ENCODE peak calls at places on chromosomes 4 and X, in four cellular contexts. K is psoas muscle, Q is RWPE2, J is fibroblast of mammary gland. G is an unnamed sample.

GRCh38 chr4:6740347-6740746 is 24.4 kb downstream of the BLOC1S4 start:
- DNase-seq in Q (no peak), J (no peak), K (no peak), G (no peak)

GRCh38 chrX:120486786-120487185 is 17.7 kb upstream of the LAMP2 start:
- DNase-seq in K (no peak), Q (no peak), J (no peak), G (no peak)

GRCh38 chr4:77358315-77358928 is 201.4 kb downstream of the CCNG2 start:
- DNase-seq in Q (no peak), K (no peak), J (peak; percentile 38), G (no peak)

GRCh38 chr4:143186634-143187033 is 1.9 kb downstream of the USP38 start:
- DNase-seq in J (peak; percentile 24), Q (no peak), K (no peak), G (no peak)

GRCh38 chr4:73406548-73406875 is 2.4 kb downstream of the ALB start:
- DNase-seq in K (no peak), J (peak; percentile 38), Q (no peak), G (no peak)

GRCh38 chr4:58732973-58733372 is 1622.8 kb upstream of the IGFBP7 start:
- DNase-seq in J (no peak), Q (no peak), K (no peak), G (no peak)

GRCh38 chr4:129261584-129261983 is 165.6 kb downstream of the C4orf33 start:
- DNase-seq in K (no peak), J (no peak), Q (no peak), G (no peak)

GRCh38 chr4:185998791-185999190 is 70.2 kb upstream of the TLR3 start:
- DNase-seq in J (no peak), Q (no peak), K (no peak), G (no peak)

GRCh38 chr4:162891788-162892707 is 274.6 kb downstream of the NAF1 start:
- DNase-seq in K (no peak), Q (no peak), J (no peak), G (no peak)

GRCh38 chrX:134144231-134144630 is 92.8 kb upstream of the CCDC160 start:
- DNase-seq in J (peak; percentile 7), Q (no peak), K (no peak), G (no peak)

GRCh38 chrX:10636337-10636736 is 16.0 kb upstream of the MID1 start:
- DNase-seq in Q (no peak), J (peak; percentile 74), K (no peak), G (no peak)

DNA sequence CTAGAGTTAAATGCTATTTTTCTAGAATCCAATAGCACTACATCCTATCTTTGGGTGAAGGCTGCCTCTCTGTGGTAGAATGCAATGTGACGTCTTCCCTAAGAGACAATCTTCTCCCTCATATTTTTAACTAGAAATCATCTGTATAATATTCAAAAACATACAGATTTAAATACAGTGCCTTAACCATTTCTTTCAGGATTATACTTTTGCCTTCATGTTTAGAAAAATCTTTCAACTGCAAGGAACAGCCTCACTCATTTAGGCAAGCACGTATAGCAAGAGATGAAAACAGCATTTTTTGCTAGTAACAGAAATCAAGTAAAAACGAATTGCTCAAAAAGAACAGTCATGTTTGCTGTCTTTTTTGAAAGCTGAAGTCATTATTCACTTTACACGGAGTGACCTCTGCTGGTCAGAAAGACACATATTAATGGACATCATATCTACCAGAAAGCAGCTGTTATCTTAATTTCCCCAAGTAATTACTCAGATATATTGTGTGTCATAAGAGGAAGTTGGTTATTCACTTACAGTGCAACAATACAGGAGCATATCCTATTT is 422.3 kb downstream of the STPG2 start:
- DNase-seq in K (no peak), Q (no peak), J (peak; percentile 23), G (no peak)
- TF ChIP-seq CTCF in K (peak; percentile 24), Q (peak; percentile 76), J (peak; percentile 17), G (peak; percentile 7)

GRCh38 chr4:4387531-4388311 is 819 bp downstream of the NSG1 start:
- DNase-seq in Q (no peak), J (no peak), K (no peak), G (no peak)
- H3K4me3 ChIP-seq in Q (peak overlapping the region; percentile 39), J (no peak overlapping the region), K (peak overlapping the region; percentile 60), G (no peak overlapping the region)

GRCh38 chr4:168071304-168071703 is 21.0 kb upstream of the ANXA10 start:
- DNase-seq in Q (no peak), J (no peak), K (no peak), G (no peak)

GRCh38 chr4:168077726-168078239 is 14.6 kb upstream of the ANXA10 start:
- DNase-seq in J (no peak), Q (no peak), K (no peak), G (no peak)

GRCh38 chr4:168082379-168082778 is 10.0 kb upstream of the ANXA10 start:
- DNase-seq in Q (no peak), K (no peak), J (no peak), G (no peak)

GRCh38 chr4:168074861-168075260 is 17.5 kb upstream of the ANXA10 start:
- DNase-seq in Q (no peak), K (no peak), J (no peak), G (no peak)

DNA sequence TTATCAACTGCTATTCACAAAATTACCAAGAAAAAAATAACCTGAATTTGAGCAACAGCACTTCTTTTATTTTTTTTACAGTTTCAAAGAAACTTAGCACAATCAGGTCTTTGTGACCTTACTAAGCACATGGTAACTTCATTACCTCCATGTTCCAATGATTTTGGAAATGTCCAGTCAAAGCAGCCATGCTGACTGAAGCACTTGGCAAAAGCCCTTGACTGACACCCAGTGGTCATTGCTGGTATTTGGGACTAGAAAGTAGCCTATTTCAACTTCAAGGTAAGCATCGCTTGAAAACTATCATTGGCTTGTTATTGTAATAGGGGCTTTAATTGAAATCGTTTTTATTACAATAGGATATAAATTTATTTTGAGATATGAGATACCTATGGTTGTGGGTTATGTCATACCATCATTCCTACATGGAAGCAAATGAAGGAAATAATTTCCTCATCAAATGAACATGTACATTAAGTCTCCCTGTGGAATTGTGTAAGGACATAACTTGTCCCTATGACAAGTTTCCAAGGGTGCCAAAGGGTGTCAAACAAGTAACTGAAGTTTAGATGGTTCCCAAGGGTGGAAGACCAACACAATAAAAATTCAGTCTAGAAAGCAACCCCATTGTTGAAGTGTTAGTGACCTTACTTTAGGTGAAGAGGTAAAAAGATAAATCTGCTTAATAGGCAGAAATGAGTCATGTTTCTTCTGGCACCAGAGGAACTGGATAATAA is 15.2 kb upstream of the ANXA10 start:
- DNase-seq in Q (no peak), K (peak; percentile 12), J (peak; percentile 76), G (no peak)
- TF ChIP-seq CTCF in Q (peak; percentile 98), K (peak; percentile 86), J (peak; percentile 100), G (peak; percentile 86)

GRCh38 chr4:69760455-69760854 is at the start of gene SULT1B1:
- DNase-seq in J (peak; percentile 85), K (no peak), Q (no peak), G (no peak)
- H3K4me3 ChIP-seq in J (peak within 1 kb of the TSS; percentile 37), K (no peak within 1 kb of the TSS), Q (no peak within 1 kb of the TSS), G (no peak within 1 kb of the TSS)

DNA sequence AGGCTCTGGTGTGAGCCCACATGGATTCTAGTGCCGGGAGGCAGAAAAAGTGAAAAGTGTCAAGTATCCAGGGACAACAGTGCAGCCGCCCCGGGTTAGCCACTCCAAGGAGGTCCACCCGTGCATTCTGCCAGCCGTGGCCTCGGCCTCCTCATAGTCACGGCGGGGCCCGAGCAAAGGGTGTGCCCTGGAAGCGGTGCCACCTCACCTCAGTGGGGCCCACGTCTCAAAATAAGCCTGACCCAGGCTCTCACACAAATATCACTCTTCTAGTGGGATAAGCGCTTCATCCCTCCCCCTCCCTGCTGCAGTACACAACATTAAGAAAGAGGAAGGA is 427 bp upstream of the KLHL13 start:
- DNase-seq in Q (no peak), K (no peak), J (no peak), G (no peak)
- TF ChIP-seq CTCF in Q (no peak), K (no peak), J (no peak), G (no peak)

GRCh38 chr4:2855584-2855983 is 11.9 kb downstream of the ADD1 start:
- DNase-seq in Q (no peak), J (no peak), K (no peak), G (no peak)

GRCh38 chr4:2856266-2856665 is 12.6 kb downstream of the ADD1 start:
- DNase-seq in K (no peak), J (no peak), Q (no peak), G (no peak)

GRCh38 chr4:2850966-2851782 is 7.5 kb downstream of the ADD1 start:
- DNase-seq in Q (no peak), K (no peak), J (peak; percentile 75), G (no peak)

GRCh38 chr4:2849267-2850140 is 5.9 kb downstream of the ADD1 start:
- DNase-seq in J (no peak), K (no peak), Q (no peak), G (no peak)

DNA sequence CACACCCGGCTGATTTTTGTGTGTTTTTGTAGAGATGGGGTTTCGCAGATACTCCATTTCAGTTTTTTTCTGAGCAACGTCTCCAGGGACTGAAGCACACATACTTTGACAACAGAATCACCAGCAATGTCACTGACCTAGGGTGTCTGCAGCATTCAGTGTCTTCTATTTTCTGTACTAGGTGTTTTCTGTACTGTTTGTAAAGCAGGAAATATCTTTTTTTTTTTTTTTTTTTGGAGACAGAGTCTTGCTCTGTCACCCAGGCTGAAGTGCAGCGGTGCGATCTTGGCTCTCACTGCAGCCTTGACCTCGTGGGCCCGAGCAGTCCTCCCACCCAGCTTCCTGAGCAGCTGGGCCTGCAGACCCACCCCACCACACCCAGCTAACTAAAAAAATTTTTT is 8.8 kb downstream of the ADD1 start:
- DNase-seq in Q (no peak), K (peak; percentile 31), J (no peak), G (no peak)
- H3K4me3 ChIP-seq in Q (no peak overlapping the region), K (no peak overlapping the region), J (no peak overlapping the region), G (no peak overlapping the region)

DNA sequence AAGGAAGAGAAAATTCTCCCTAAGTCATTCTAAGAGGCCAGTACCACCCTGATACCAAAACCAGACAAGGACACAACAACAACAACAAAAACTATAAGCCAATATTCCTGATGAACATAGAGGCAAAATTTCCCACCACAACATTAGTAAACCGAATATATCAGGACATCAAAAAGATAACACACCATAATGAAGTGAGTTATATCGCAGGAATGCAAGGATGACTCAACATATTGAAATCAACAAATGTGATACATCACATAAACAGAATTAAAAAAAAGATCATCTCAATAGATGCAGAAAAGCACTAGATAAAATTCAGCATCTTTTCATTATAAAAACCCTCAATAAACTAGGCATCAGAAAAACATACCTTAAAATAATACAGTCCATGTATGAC is 1844.4 kb upstream of the PCDH10 start:
- DNase-seq in J (no peak), K (no peak), Q (no peak), G (no peak)
- TF ChIP-seq CTCF in J (no peak), K (no peak), Q (no peak), G (no peak)

GRCh38 chr4:56414135-56414675 is 21.2 kb downstream of the PPAT start:
- DNase-seq in K (no peak), J (peak; percentile 36), Q (no peak), G (no peak)
- H3K4me3 ChIP-seq in K (no peak overlapping the region), J (no peak overlapping the region), Q (no peak overlapping the region), G (no peak overlapping the region)

DNA sequence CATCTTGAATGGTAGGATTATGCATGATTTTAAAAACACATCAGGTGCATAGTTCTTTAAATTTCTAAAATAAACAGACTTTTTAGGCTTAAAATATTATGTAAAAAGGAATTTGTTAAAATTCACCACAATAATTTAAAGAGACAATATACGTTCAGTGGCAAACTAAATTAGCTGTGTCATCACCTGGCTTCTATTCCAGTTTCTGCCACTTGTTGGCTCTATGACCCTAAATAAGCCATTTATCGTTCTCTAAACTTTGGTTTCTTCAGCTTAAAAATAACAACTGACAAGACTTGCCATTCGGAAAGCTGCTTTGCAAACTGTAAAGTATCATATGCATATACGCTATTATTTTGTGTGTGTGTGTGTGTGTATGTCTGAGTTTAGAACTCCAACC is 141.3 kb downstream of the MGST2 start:
- DNase-seq in K (no peak), Q (no peak), J (no peak), G (no peak)
- TF ChIP-seq CTCF in K (no peak), Q (peak; percentile 25), J (no peak), G (no peak)

GRCh38 chrX:131735127-131735526 is 191.3 kb downstream of the OR13H1 start:
- DNase-seq in J (peak; percentile 5), Q (no peak), K (no peak), G (no peak)
- H3K4me3 ChIP-seq in J (no peak overlapping the region), Q (no peak overlapping the region), K (peak overlapping the region; percentile 54), G (no peak overlapping the region)